ENCODE peak calls at places on chromosomes 13 and 19, in ten cellular contexts. B is heart left ventricle; V is endodermal cell; W is cardiac muscle cell; T is uterus; L is H7; F is left ventricle myocardium inferior; P is astrocyte; M is CD8-positive, alpha-beta T cell; J is astrocyte of the spinal cord. A is an unnamed sample.

GRCh38 chr13:40982772-40983171 is 36.3 kb downstream of the ELF1 start:
- DNase-seq in M (no peak), T (no peak), J (peak), W (peak), L (no peak), F (no peak), B (peak), V (no peak), P (peak), A (no peak)

GRCh38 chr13:113651511-113652403 is 6.2 kb downstream of the ATP4B start:
- DNase-seq in W (no peak), F (peak), M (no peak), L (peak), P (no peak), T (peak), J (no peak), V (peak), B (peak), A (no peak)

GRCh38 chr13:33212396-33212795 is 73.2 kb downstream of the STARD13 start:
- DNase-seq in M (no peak), P (no peak), F (no peak), V (no peak), J (no peak), B (no peak), T (no peak), L (no peak), W (no peak), A (no peak)

GRCh38 chr19:1102407-1103106 is 1.2 kb upstream of the GPX4 start:
- DNase-seq in J (peak), T (peak), V (no peak), M (no peak), W (peak), P (peak), L (no peak), F (no peak), B (no peak), A (peak)

GRCh38 chr19:39398297-39398864 is 7.2 kb downstream of the MED29 start:
- DNase-seq in L (no peak), V (no peak), M (peak), T (peak), F (peak), W (peak), J (peak), P (peak), B (peak), A (peak)

GRCh38 chr19:46616631-46617322 is 8.1 kb downstream of the PTGIR start:
- DNase-seq in P (peak), L (peak), J (peak), T (no peak), W (peak), F (peak), V (peak), B (no peak), M (no peak), A (no peak)

GRCh38 chr13:46468570-46468969 is 81.5 kb upstream of the RUBCNL start:
- DNase-seq in B (no peak), V (no peak), L (no peak), P (no peak), F (no peak), T (no peak), J (no peak), M (no peak), W (no peak), A (no peak)

GRCh38 chr13:100512422-100512821 is 76.2 kb downstream of the GGACT start:
- DNase-seq in B (no peak), T (no peak), P (peak), J (peak), V (no peak), M (peak), F (no peak), W (peak), L (no peak), A (no peak)

GRCh38 chr19:15508035-15508710 is at the start of gene CYP4F22:
- DNase-seq in F (no peak), J (no peak), L (peak), W (no peak), V (peak), B (no peak), P (no peak), T (no peak), M (peak), A (no peak)

GRCh38 chr13:31996611-31997010 is 35.0 kb upstream of the FRY start:
- DNase-seq in L (no peak), W (no peak), M (no peak), V (no peak), J (no peak), T (no peak), P (no peak), B (no peak), F (no peak), A (no peak)

GRCh38 chr13:74325106-74325505 is 190.9 kb upstream of the KLF12 start:
- DNase-seq in M (no peak), B (peak), P (peak), W (peak), T (no peak), J (peak), L (no peak), F (no peak), V (no peak), A (no peak)

GRCh38 chr19:44635581-44636438 is 7.9 kb upstream of the PVR start:
- DNase-seq in F (no peak), P (peak), L (no peak), T (no peak), W (no peak), B (no peak), J (peak), M (no peak), V (no peak), A (no peak)

GRCh38 chr19:35569281-35569781 is 5.9 kb upstream of the ATP4A start:
- DNase-seq in L (peak), V (no peak), M (no peak), P (no peak), B (no peak), W (no peak), J (no peak), F (no peak), T (no peak), A (no peak)

GRCh38 chr13:45361596-45362206 is 20.7 kb upstream of the TPT1 start:
- DNase-seq in B (no peak), W (no peak), F (no peak), V (no peak), P (peak), M (no peak), J (peak), L (no peak), T (no peak), A (no peak)

GRCh38 chr19:48501446-48501960 is 10.1 kb downstream of the LMTK3 start:
- DNase-seq in F (no peak), V (no peak), L (peak), W (no peak), M (no peak), P (no peak), T (no peak), B (no peak), J (no peak), A (no peak)

GRCh38 chr13:82800391-82800790 is 1081.9 kb downstream of the SLITRK1 start:
- DNase-seq in V (no peak), B (no peak), T (no peak), L (no peak), F (no peak), W (peak), P (peak), M (no peak), J (peak), A (no peak)

GRCh38 chr19:1161716-1162115 is 12.4 kb downstream of the SBNO2 start:
- DNase-seq in V (no peak), F (no peak), T (no peak), W (peak), B (no peak), M (no peak), J (no peak), L (peak), P (no peak), A (peak)

GRCh38 chr13:42063105-42063504 is 14.7 kb downstream of the DGKH start:
- DNase-seq in B (no peak), V (peak), F (no peak), P (no peak), T (no peak), W (no peak), J (no peak), L (no peak), M (no peak), A (no peak)

GRCh38 chr19:36638862-36639510 is 27.7 kb downstream of the ZNF461 start:
- DNase-seq in F (no peak), V (no peak), P (no peak), B (no peak), T (no peak), W (peak), M (no peak), L (no peak), J (peak), A (no peak)
- H3K4me3 ChIP-seq in F (no peak), V (peak), P (no peak), B (no peak), T (no peak), W (no peak), M (no peak), L (no peak), J (no peak), A (no peak)

GRCh38 chr13:104571161-104571889 is 1505.1 kb upstream of the SLC10A2 start:
- DNase-seq in W (peak), T (peak), J (peak), B (peak), F (no peak), V (peak), P (peak), M (no peak), L (peak), A (peak)
- H3K4me3 ChIP-seq in W (no peak), T (no peak), J (peak), B (no peak), F (no peak), V (no peak), P (no peak), M (no peak), L (no peak), A (no peak)

GRCh38 chr19:18502236-18502632 is 19.6 kb downstream of the ELL start:
- DNase-seq in B (no peak), J (no peak), M (no peak), P (no peak), V (no peak), T (no peak), W (no peak), L (no peak), F (no peak), A (no peak)
- H3K4me3 ChIP-seq in B (no peak), J (no peak), M (no peak), P (no peak), V (no peak), T (no peak), W (no peak), L (no peak), F (peak), A (no peak)

GRCh38 chr19:7638802-7639465 is 2.0 kb downstream of the STXBP2 start:
- DNase-seq in V (no peak), M (no peak), W (no peak), B (no peak), T (no peak), J (no peak), P (no peak), F (no peak), L (no peak), A (no peak)

GRCh38 chr19:7636691-7637373 is at the start of gene STXBP2:
- DNase-seq in M (peak), F (peak), T (peak), W (peak), B (peak), P (no peak), L (peak), V (peak), J (no peak), A (peak)

GRCh38 chr19:7635670-7636069 is 1.2 kb upstream of the STXBP2 start:
- DNase-seq in V (no peak), P (no peak), W (no peak), F (no peak), B (no peak), T (no peak), M (no peak), L (no peak), J (no peak), A (no peak)

GRCh38 chr19:7637374-7638256 is 705 bp downstream of the STXBP2 start:
- DNase-seq in W (peak), B (no peak), P (no peak), F (peak), T (no peak), M (no peak), J (no peak), L (peak), V (no peak), A (peak)

GRCh38 chr19:7636317-7636690 is 606 bp upstream of the STXBP2 start:
- DNase-seq in F (no peak), P (no peak), T (no peak), J (no peak), W (no peak), L (no peak), B (no peak), M (no peak), V (no peak), A (no peak)
- H3K4me3 ChIP-seq in F (peak), P (no peak), T (no peak), J (peak), W (no peak), L (no peak), B (no peak), M (peak), V (peak), A (no peak)

GRCh38 chr19:3283886-3284657 is 59.6 kb downstream of the CELF5 start:
- DNase-seq in V (no peak), J (no peak), F (no peak), B (no peak), W (no peak), L (peak), M (no peak), P (no peak), T (no peak), A (no peak)
- H3K4me3 ChIP-seq in V (peak), J (no peak), F (no peak), B (no peak), W (peak), L (peak), M (peak), P (no peak), T (no peak), A (peak)